ENCODE peak calls at places on chromosomes 13 and 19, in five cellular contexts. J is type B pancreatic cell, E is NCI-H748 treated with DMSO at 0.1 percent for 48 hours, N is NCI-H446 treated with DMSO at 0.1 percent for 48 hours, H is IMR-90. S is an unnamed sample.

GRCh38 chr19:50384685-50385535 is 763 bp downstream of the POLD1 start:
- DNase-seq in J (no peak), E (no peak), N (no peak), H (peak), S (peak)

GRCh38 chr13:92573467-92574057 is 653.0 kb upstream of the GPC6 start:
- DNase-seq in J (no peak), E (peak), N (no peak), H (peak), S (peak)

GRCh38 chr13:32116210-32116609 is 84.6 kb downstream of the FRY start:
- DNase-seq in J (no peak), E (no peak), N (no peak), H (no peak), S (no peak)

GRCh38 chr13:105806335-105806920 is 729.0 kb downstream of the EFNB2 start:
- DNase-seq in J (no peak), E (no peak), N (no peak), H (no peak), S (no peak)

GRCh38 chr13:18714889-18715288 is 466.7 kb downstream of the TUBA3C start:
- DNase-seq in J (no peak), E (no peak), N (no peak), H (no peak), S (no peak)

GRCh38 chr19:5052515-5052914 is 83.6 kb downstream of the KDM4B start:
- DNase-seq in J (no peak), E (no peak), N (no peak), H (no peak), S (no peak)

GRCh38 chr13:30739646-30740642 is 4.6 kb downstream of the ALOX5AP start:
- DNase-seq in J (no peak), E (no peak), N (no peak), H (peak), S (no peak)

GRCh38 chr19:6736169-6736916 is 1.0 kb downstream of the GPR108 start:
- DNase-seq in J (no peak), E (peak), N (no peak), H (peak), S (peak)

GRCh38 chr13:23842406-23842805 is 46.8 kb downstream of the MIPEP start:
- DNase-seq in J (no peak), E (no peak), N (no peak), H (no peak), S (no peak)

GRCh38 chr13:110850006-110850405 is 64.9 kb downstream of the ANKRD10 start:
- DNase-seq in J (no peak), E (no peak), N (no peak), H (no peak), S (no peak)

GRCh38 chr13:78657699-78658629 is 991 bp downstream of the OBI1 start:
- DNase-seq in J (no peak), E (peak), N (no peak), H (peak), S (no peak)